ENCODE peak calls at places on chromosomes 5 and 9, in six cellular contexts. T is IMR-90, X is GM23248, R is endodermal cell, W is K562, S is endothelial cell of umbilical vein. M is an unnamed sample.

GRCh38 chr5:116455061-116455460 is 119.6 kb downstream of the SEMA6A start:
- DNase-seq in W (no peak), X (peak), R (no peak), T (peak), S (no peak), M (no peak)

GRCh38 chr5:69032009-69032408 is 61.8 kb upstream of the SLC30A5 start:
- DNase-seq in S (no peak), X (no peak), R (no peak), W (no peak), T (no peak), M (no peak)

GRCh38 chr5:7225826-7226225 is 170.1 kb upstream of the ADCY2 start:
- DNase-seq in T (no peak), S (no peak), R (no peak), X (no peak), W (no peak), M (no peak)

GRCh38 chr9:91978739-91979414 is 28.8 kb upstream of the ROR2 start:
- DNase-seq in X (peak), R (peak), T (peak), W (peak), S (peak), M (no peak)

GRCh38 chr5:132850066-132850465 is 16.2 kb downstream of the GDF9 start:
- DNase-seq in W (no peak), S (no peak), T (peak), X (peak), R (peak), M (no peak)

GRCh38 chr5:76475936-76476335 is 72.9 kb downstream of the IQGAP2 start:
- DNase-seq in T (no peak), W (no peak), X (no peak), R (no peak), S (no peak), M (no peak)

GRCh38 chr5:95846554-95847260 is 24.2 kb upstream of the GLRX start:
- DNase-seq in W (peak), X (peak), T (peak), S (peak), R (peak), M (peak)

GRCh38 chr9:90665072-90665471 is 22.4 kb upstream of the DIRAS2 start:
- DNase-seq in X (no peak), T (no peak), W (no peak), R (peak), S (no peak), M (no peak)

GRCh38 chr9:119556129-119556875 is 187.1 kb upstream of the BRINP1 start:
- DNase-seq in T (peak), S (peak), R (peak), X (peak), W (peak), M (peak)

GRCh38 chr5:135426102-135427082 is 20.8 kb downstream of the DCANP1 start:
- DNase-seq in W (peak), X (peak), R (peak), S (peak), T (peak), M (peak)

GRCh38 chr5:147509710-147510651 is at the start of gene DPYSL3:
- DNase-seq in R (peak), W (no peak), X (peak), T (peak), S (peak), M (no peak)

GRCh38 chr9:84744195-84744594 is 74.7 kb downstream of the NTRK2 start:
- DNase-seq in X (no peak), S (no peak), R (no peak), W (no peak), T (no peak), M (no peak)

GRCh38 chr9:134377976-134378375 is 51.7 kb downstream of the RXRA start:
- DNase-seq in S (no peak), R (no peak), X (peak), T (no peak), W (no peak), M (no peak)

DNA sequence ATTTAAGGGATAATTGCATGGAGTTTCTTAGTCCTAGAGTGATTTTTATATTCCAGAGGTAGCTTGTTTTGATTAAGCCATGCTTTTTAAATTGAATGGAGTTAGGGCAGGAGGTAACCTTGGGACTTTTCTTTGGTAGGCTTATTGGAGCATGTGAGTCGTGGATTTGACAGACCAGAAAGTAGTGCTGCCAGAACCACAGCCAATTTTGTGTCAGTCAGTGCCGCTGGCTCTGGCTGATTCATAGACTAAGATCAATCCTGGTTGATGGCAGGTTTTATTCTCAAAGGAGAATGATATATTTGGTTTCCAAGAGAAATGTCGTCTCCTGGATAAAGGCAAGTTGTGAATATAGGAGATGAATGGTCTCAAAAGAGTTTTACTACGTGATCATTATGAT is 20.3 kb downstream of the RAI14 start:
- DNase-seq in T (peak), R (no peak), W (no peak), S (no peak), X (peak), M (no peak)
- H3K4me3 ChIP-seq in T (no peak), R (no peak), W (no peak), S (no peak), X (no peak), M (no peak)

DNA sequence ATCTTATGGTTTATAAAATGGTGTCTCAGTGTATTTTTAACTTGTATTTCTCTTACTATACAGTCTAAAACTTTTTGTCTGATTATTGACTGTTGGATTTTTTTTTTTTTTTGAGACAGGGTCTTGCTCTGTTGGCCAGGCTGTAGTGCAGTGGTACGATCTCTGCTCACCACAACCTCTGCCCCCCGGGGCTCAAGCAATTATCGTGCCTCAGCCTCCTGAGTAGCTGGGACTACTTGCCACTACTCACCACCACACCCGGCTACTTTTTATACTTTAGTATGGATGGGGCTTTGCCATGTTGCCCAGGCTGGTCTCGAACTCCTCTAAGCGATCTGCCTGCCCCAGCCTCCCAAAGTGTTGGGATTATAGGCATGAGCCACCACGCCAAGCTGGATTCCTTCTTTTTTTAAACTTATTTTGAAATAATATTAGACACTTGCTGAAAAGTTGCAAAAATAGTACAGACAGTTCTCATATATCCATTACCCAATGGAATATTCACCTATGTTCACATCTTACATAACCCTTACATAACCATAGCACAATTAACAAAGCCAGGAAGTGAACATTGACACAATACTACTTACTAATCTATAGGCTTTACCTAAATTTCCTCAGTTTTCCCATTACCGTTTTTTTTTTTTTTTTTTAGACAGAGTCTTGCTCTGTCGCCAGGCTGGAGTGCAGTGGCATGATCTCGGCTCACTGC is 47.2 kb downstream of the STOM start:
- DNase-seq in S (no peak), W (no peak), X (no peak), R (no peak), T (no peak), M (no peak)
- H3K9ac ChIP-seq in S (peak), W (no peak), X (peak), R (no peak), T (peak), M (no peak)

GRCh38 chr9:70406446-70406862 is 8.0 kb downstream of the KLF9 start:
- DNase-seq in T (peak), W (no peak), R (no peak), S (no peak), X (peak), M (no peak)
- H3K4me3 ChIP-seq in T (no peak), W (no peak), R (no peak), S (no peak), X (no peak), M (no peak)

DNA sequence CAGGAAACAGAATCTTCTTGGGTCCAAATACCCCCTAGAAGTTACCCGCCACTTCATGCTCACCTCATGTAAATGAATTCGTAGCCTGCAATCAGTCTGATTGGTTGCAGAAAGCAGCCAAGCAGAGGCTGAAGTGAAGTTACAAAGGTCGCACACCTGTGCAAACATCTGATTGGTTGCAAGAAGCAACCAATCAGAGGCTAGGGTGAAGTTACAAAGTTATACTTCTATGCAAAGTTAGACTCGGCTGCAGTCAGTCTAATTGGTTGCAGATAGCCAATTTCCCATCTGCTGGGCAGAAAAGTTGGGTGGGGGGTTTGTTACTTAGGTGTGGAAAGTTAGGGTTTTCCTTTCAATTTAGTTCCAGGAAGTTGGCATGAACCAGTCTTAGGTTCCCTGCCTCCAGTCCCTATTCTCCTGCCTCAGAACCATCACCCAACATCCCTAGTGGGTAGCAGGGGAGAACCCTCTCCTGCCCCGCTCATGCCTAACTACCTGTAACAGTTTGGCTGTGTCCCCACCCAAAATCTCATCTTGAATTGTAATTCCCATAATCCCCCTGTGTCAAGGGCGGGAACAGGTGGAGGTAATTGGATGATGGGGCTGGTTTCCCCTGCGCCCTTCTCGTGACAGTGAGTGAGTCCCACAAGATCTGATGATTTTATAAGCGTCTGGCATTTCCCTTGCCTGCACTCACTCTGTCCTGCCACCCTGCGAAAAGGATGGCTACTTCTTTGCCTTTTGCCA is 1.2 kb upstream of the RUSC2 start:
- DNase-seq in W (no peak), T (no peak), S (no peak), X (no peak), R (no peak), M (no peak)
- H3K9ac ChIP-seq in W (no peak), T (peak), S (no peak), X (peak), R (peak), M (no peak)

GRCh38 chr9:128280084-128280622 is 4.1 kb downstream of the SWI5 start:
- DNase-seq in T (no peak), W (no peak), X (no peak), S (no peak), R (no peak), M (no peak)
- H3K4me3 ChIP-seq in T (no peak), W (no peak), X (no peak), S (no peak), R (no peak), M (no peak)

GRCh38 chr9:89601306-89601705 is 3.5 kb upstream of the GADD45G start:
- DNase-seq in X (no peak), W (no peak), R (peak), T (no peak), S (no peak), M (no peak)

GRCh38 chr9:89604463-89605180 is at the start of gene GADD45G:
- DNase-seq in X (peak), R (peak), T (peak), S (peak), W (peak), M (peak)

GRCh38 chr9:89601856-89602562 is 2.8 kb upstream of the GADD45G start:
- DNase-seq in R (peak), W (no peak), S (no peak), T (no peak), X (no peak), M (no peak)

GRCh38 chr9:89603629-89604462 is 966 bp upstream of the GADD45G start:
- DNase-seq in T (peak), S (peak), X (peak), W (peak), R (peak), M (no peak)

DNA sequence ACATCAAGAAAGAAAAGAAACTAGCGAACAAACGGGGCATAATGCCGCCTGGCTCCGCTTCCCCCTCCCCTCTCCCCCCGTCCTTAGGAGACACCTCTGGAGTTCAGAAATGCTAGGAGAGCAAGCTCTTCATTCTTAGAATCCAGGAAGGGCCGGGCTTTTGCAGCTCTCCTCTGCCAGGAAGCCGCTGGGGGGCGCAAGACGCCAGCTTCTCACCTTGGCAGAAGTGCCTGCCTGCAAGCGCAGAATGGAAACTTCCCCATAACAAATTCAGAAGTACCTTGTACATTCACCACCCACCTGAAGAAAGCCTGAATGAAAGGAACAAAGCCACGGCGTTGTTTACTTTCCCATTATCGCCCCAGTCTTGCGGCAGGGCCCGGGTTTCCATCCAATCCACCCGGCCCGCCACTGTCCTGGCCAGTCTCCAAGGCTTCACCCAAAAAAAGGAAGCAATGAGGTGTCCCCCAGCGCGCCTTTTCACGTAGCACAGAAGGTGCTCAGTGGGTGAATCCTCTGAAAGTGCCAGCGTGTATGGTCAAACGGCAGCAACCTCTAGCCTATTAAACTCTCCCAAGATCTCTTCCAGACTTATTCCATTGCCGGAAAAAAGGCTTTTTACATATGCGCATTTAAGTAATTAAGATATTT is 1.7 kb upstream of the GADD45G start:
- DNase-seq in R (peak), W (peak), T (peak), X (peak), S (peak), M (peak)
- H3K9ac ChIP-seq in R (no peak), W (no peak), T (no peak), X (no peak), S (no peak), M (no peak)

GRCh38 chr9:21967169-21967568 is 27.0 kb downstream of the CDKN2A start:
- DNase-seq in R (peak), S (no peak), T (no peak), W (no peak), X (no peak), M (no peak)

GRCh38 chr9:21966140-21966851 is 27.9 kb downstream of the CDKN2A start:
- DNase-seq in T (no peak), S (no peak), X (no peak), W (no peak), R (peak), M (no peak)

GRCh38 chr9:21967707-21968106 is 26.5 kb downstream of the CDKN2A start:
- DNase-seq in R (peak), T (no peak), X (no peak), W (no peak), S (no peak), M (no peak)

GRCh38 chr9:21964925-21965385 is 29.2 kb downstream of the CDKN2A start:
- DNase-seq in W (no peak), R (peak), T (no peak), X (peak), S (peak), M (peak)

DNA sequence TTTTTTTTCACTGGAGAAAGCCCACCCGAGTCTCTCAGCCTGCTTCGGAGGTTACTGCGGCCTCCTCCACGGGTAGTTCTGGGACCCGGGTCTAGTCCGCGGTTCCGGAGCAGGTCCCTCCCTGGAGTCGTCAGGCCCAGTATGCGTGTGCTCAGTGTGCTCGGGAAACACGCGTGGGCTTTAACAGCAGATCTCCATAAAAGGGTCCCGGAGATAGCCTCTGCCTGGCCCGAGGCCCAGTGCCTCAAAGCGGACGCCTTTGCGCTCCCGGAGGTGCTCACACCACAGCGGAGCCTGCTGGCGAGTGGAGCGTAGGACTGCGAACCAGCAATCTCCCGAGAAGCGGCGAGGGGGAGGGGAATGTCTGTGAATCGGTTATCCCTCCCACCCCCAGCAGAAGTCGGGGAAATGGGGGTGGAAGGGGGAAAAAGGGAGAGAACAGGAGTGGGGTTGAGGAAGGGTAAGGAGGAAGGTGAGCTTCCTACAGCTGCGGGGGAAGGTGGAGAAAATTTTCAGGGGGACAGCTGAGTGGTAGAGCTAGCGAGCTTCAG is 28.7 kb downstream of the CDKN2A start:
- DNase-seq in W (no peak), S (peak), T (peak), R (peak), X (peak), M (no peak)
- H3K4me3 ChIP-seq in W (no peak), S (peak), T (peak), R (peak), X (peak), M (no peak)

GRCh38 chr5:31987985-31988710 is 186.0 kb downstream of the GOLPH3 start:
- DNase-seq in W (no peak), R (no peak), S (no peak), X (peak), T (peak), M (no peak)

GRCh38 chr5:31993182-31993961 is 180.7 kb downstream of the GOLPH3 start:
- DNase-seq in T (peak), R (no peak), X (peak), W (no peak), S (no peak), M (no peak)

GRCh38 chr5:31990296-31990695 is 183.8 kb downstream of the GOLPH3 start:
- DNase-seq in T (no peak), S (no peak), W (no peak), R (no peak), X (no peak), M (no peak)

GRCh38 chr5:31992377-31992776 is 181.7 kb downstream of the GOLPH3 start:
- DNase-seq in T (no peak), X (no peak), S (no peak), R (no peak), W (no peak), M (no peak)

GRCh38 chr5:31990701-31991110 is 183.4 kb downstream of the GOLPH3 start:
- DNase-seq in S (no peak), W (no peak), X (peak), T (no peak), R (no peak), M (no peak)
- H3K9ac ChIP-seq in S (no peak), W (no peak), X (peak), T (no peak), R (no peak), M (no peak)

DNA sequence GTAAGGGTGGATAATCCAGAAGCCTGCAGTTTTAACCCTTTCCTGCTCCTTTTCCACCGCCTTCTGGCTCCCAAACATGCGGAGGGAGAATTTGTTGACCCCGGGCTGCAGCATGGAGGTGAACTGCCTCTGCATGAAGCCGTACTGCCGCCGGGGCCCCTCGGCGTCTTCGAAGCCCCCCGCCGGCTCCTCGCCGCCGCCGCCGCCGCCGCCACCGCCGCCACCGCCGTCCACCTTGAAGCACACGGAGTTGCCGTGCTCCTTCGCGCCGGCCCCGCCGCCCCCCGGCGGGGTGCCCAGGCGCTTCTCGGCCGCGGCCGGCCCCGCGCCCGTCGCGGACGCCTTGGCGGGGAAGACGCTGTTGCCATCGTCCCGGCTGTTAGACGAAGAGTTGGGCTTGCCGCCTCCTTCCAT is 493 bp downstream of the HCN1 start:
- DNase-seq in S (no peak), X (no peak), T (no peak), W (no peak), R (peak), M (no peak)
- H3K4me3 ChIP-seq in S (no peak), X (peak), T (no peak), W (no peak), R (peak), M (no peak)

M was measured in DND-41.